ENCODE peak calls at places on chromosomes 5 and 9, in four cellular contexts. Z is uterus, O is Peyer's patch, C is A549. W is an unnamed sample.

GRCh38 chr5:2166979-2167377 is 284.3 kb upstream of the IRX4 start:
- DNase-seq in C (no peak), Z (no peak), O (peak; percentile 21), W (no peak)

GRCh38 chr5:132785864-132786263 is 8.8 kb upstream of the SEPTIN8 start:
- DNase-seq in O (no peak), Z (no peak), C (no peak), W (no peak)

GRCh38 chr9:116064970-116065369 is 88.6 kb upstream of the PAPPA start:
- DNase-seq in Z (no peak), C (no peak), O (no peak), W (no peak)

GRCh38 chr5:157603333-157604190 is 28.0 kb upstream of the ADAM19 start:
- DNase-seq in C (peak; percentile 55), O (no peak), Z (no peak), W (no peak)

GRCh38 chr9:74948897-74949296 is 3.8 kb downstream of the C9orf40 start:
- DNase-seq in Z (no peak), O (no peak), C (no peak), W (no peak)

GRCh38 chr5:41856644-41857491 is 13.4 kb downstream of the OXCT1 start:
- DNase-seq in C (peak; percentile 69), Z (peak; percentile 52), O (peak; percentile 79), W (no peak)

GRCh38 chr5:56692359-56693219 is 122.8 kb upstream of the MAP3K1 start:
- DNase-seq in Z (no peak), O (no peak), C (no peak), W (no peak)

GRCh38 chr9:92438900-92439526 is 14.7 kb upstream of the OMD start:
- DNase-seq in Z (no peak), C (peak; percentile 6), O (no peak), W (no peak)

GRCh38 chr5:151171521-151171920 is 13.9 kb upstream of the ANXA6 start:
- DNase-seq in Z (no peak), C (no peak), O (no peak), W (no peak)

GRCh38 chr5:96487859-96488258 is 54.8 kb upstream of the PCSK1 start:
- DNase-seq in C (no peak), O (no peak), Z (no peak), W (no peak)

GRCh38 chr9:2934883-2935282 is 91.0 kb upstream of the PUM3 start:
- DNase-seq in C (no peak), Z (no peak), O (no peak), W (peak; percentile 39)

GRCh38 chr9:26261503-26262330 is 583.5 kb upstream of the TUSC1 start:
- DNase-seq in O (no peak), C (peak; percentile 79), Z (no peak), W (no peak)

GRCh38 chr9:16289639-16290038 is 580.8 kb downstream of the BNC2 start:
- DNase-seq in O (no peak), Z (no peak), C (no peak), W (no peak)

GRCh38 chr5:57454896-57455295 is 27.7 kb downstream of the ACTBL2 start:
- DNase-seq in Z (no peak), C (no peak), O (no peak), W (no peak)

GRCh38 chr9:133238851-133239532 is 29.9 kb upstream of the OBP2B start:
- DNase-seq in O (peak; percentile 87), Z (peak; percentile 43), C (peak; percentile 93), W (peak; percentile 80)

GRCh38 chr9:115416299-115416698 is 298.3 kb upstream of the TNC start:
- DNase-seq in Z (no peak), C (no peak), O (no peak), W (no peak)

GRCh38 chr5:25858019-25858418 is 1180.4 kb downstream of the CDH9 start:
- DNase-seq in O (no peak), Z (no peak), C (peak; percentile 32), W (no peak)

GRCh38 chr5:73031839-73032238 is 76.0 kb downstream of the FCHO2 start:
- DNase-seq in O (no peak), Z (peak; percentile 20), C (no peak), W (no peak)

GRCh38 chr9:128414461-128414860 is 6.2 kb upstream of the CERCAM start:
- DNase-seq in C (peak; percentile 55), O (no peak), Z (no peak), W (no peak)

GRCh38 chr5:73783823-73784222 is 157.8 kb downstream of the ARHGEF28 start:
- DNase-seq in O (no peak), C (peak; percentile 37), Z (no peak), W (no peak)

GRCh38 chr5:2902742-2903297 is 151.3 kb upstream of the IRX2 start:
- DNase-seq in O (no peak), C (no peak), Z (no peak), W (no peak)

GRCh38 chr5:40364441-40364840 is 315.3 kb upstream of the PTGER4 start:
- DNase-seq in O (no peak), C (no peak), Z (no peak), W (no peak)

GRCh38 chr9:73038613-73039012 is 85.8 kb upstream of the ALDH1A1 start:
- DNase-seq in O (peak; percentile 54), C (peak; percentile 77), Z (peak; percentile 68), W (no peak)

GRCh38 chr9:129665814-129666511 is 516 bp downstream of the PRRX2 start:
- DNase-seq in Z (no peak), O (no peak), C (no peak), W (no peak)

GRCh38 chr9:26169684-26170083 is 491.4 kb upstream of the TUSC1 start:
- DNase-seq in O (no peak), C (peak; percentile 30), Z (no peak), W (no peak)

GRCh38 chr9:76560481-76560891 is 101.5 kb downstream of the GCNT1 start:
- DNase-seq in O (no peak), Z (no peak), C (no peak), W (no peak)

GRCh38 chr9:99818439-99818992 is 3.2 kb upstream of the NR4A3 start:
- DNase-seq in Z (no peak), C (no peak), O (no peak), W (no peak)

GRCh38 chr5:139684881-139685749 is 37.0 kb downstream of the CXXC5 start:
- DNase-seq in O (no peak), C (no peak), Z (no peak), W (peak; percentile 63)

GRCh38 chr5:119397518-119398380 is 41.9 kb downstream of the TNFAIP8 start:
- DNase-seq in O (no peak), Z (no peak), C (peak; percentile 8), W (no peak)

GRCh38 chr5:84564311-84564710 is 179.6 kb upstream of the EDIL3 start:
- DNase-seq in Z (no peak), O (no peak), C (no peak), W (no peak)

GRCh38 chr5:980001-980588 is 28.5 kb upstream of the NKD2 start:
- DNase-seq in C (no peak), O (no peak), Z (peak; percentile 14), W (no peak)

GRCh38 chr5:155732587-155733376 is 594.2 kb upstream of the SGCD start:
- DNase-seq in C (no peak), O (no peak), Z (no peak), W (no peak)

GRCh38 chr9:123414921-123415592 is 59.1 kb downstream of the CRB2 start:
- DNase-seq in O (no peak), C (no peak), Z (no peak), W (no peak)

GRCh38 chr5:154756871-154757646 is 1.9 kb downstream of the LARP1 start:
- DNase-seq in C (peak; percentile 41), O (peak; percentile 63), Z (peak; percentile 56), W (peak; percentile 91)

GRCh38 chr5:9166202-9167147 is 379.4 kb downstream of the SEMA5A start:
- DNase-seq in O (no peak), C (no peak), Z (no peak), W (no peak)

GRCh38 chr5:130141689-130142320 is 237.5 kb downstream of the CHSY3 start:
- DNase-seq in C (peak; percentile 21), O (no peak), Z (no peak), W (no peak)
- TF ChIP-seq POLR2A in C (no peak), O (no peak), Z (no peak), W (no peak)

GRCh38 chr9:83966209-83966582 is 13.8 kb downstream of the HNRNPK start:
- DNase-seq in Z (no peak), O (no peak), C (no peak), W (no peak)
- TF ChIP-seq POLR2A in Z (no peak), O (no peak), C (no peak), W (no peak)

GRCh38 chr5:179824745-179825112 is 4.0 kb downstream of the SQSTM1 start:
- DNase-seq in O (no peak), C (no peak), Z (no peak), W (no peak)

GRCh38 chr5:179823937-179824744 is 3.4 kb downstream of the SQSTM1 start:
- DNase-seq in C (no peak), O (no peak), Z (no peak), W (peak; percentile 68)

GRCh38 chr5:179828756-179829421 is 8.2 kb downstream of the SQSTM1 start:
- DNase-seq in Z (no peak), C (no peak), O (no peak), W (no peak)

GRCh38 chr5:179827684-179828083 is 7.0 kb downstream of the SQSTM1 start:
- DNase-seq in O (peak; percentile 81), Z (peak; percentile 52), C (no peak), W (no peak)

DNA sequence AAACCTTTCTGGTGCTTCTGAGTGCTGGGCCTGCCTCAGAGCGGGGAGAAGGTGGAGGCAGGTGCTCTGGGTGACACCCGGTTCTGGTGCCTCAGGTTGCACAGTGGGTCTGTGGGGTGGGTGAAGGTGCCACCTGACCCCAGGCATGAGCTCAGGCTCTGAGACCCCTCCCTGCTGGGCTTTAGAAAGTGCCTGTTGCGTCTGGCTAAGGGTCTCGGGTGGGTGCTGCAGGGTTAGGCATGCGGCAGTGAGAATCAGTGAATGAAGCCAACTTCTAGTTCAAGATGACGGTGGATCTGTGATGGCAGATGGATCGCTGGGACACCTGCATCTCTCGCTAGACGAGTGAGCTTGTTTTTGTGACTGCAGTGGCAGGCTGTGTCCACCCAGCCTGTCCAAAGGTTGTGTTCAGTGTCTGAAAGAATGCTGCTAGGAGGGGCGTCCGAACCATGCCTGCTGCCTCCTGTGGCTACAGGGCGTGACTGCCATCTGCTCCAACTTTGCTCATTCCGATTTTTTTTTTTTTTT is 5.0 kb downstream of the SQSTM1 start:
- DNase-seq in C (peak; percentile 68), O (peak; percentile 79), Z (no peak), W (no peak)
- TF ChIP-seq POLR2A in C (no peak), O (peak; percentile 26), Z (no peak), W (no peak)

GRCh38 chr5:141969783-141970741 is 1.2 kb downstream of the RNF14 start:
- DNase-seq in C (peak; percentile 53), Z (no peak), O (peak; percentile 69), W (no peak)
- TF ChIP-seq POLR2A in C (no peak), Z (no peak), O (peak; percentile 11), W (no peak)

GRCh38 chr9:136389396-136389795 is 10.6 kb downstream of the SNAPC4 start:
- DNase-seq in O (no peak), C (no peak), Z (no peak), W (peak; percentile 35)

GRCh38 chr9:136392538-136393449 is 7.2 kb downstream of the SNAPC4 start:
- DNase-seq in O (no peak), C (no peak), Z (no peak), W (peak; percentile 75)

GRCh38 chr9:136394312-136395305 is 5.4 kb downstream of the SNAPC4 start:
- DNase-seq in C (no peak), O (no peak), Z (no peak), W (no peak)

GRCh38 chr9:136393531-136393930 is 6.4 kb downstream of the SNAPC4 start:
- DNase-seq in Z (no peak), O (no peak), C (no peak), W (no peak)

GRCh38 chr9:136391737-136392537 is 8.0 kb downstream of the SNAPC4 start:
- DNase-seq in C (no peak), O (no peak), Z (no peak), W (no peak)
- TF ChIP-seq POLR2A in C (no peak), O (no peak), Z (no peak), W (no peak)

GRCh38 chr5:124538196-124538595 is 208.2 kb downstream of the ZNF608 start:
- DNase-seq in Z (no peak), C (no peak), O (no peak), W (no peak)
- TF ChIP-seq POLR2A in Z (no peak), C (no peak), O (no peak), W (no peak)